ENCODE peak calls at places on chromosomes 13 and 19, in six cellular contexts. C is IMR-90, A is nephron progenitor cell, D is RWPE1, Y is cardiac fibroblast, S is WERI-Rb-1. W is an unnamed sample.

GRCh38 chr19:6312018-6312417 is 21.4 kb downstream of the ACER1 start:
- DNase-seq in Y (no peak), C (no peak), D (no peak), S (peak), A (no peak), W (no peak)

GRCh38 chr19:6861683-6862286 is 25.6 kb upstream of the ADGRE1 start:
- DNase-seq in C (no peak), A (no peak), D (peak), Y (no peak), S (no peak), W (peak)

GRCh38 chr13:112516218-112516617 is 71.7 kb downstream of the TUBGCP3 start:
- DNase-seq in D (no peak), C (no peak), S (no peak), Y (no peak), A (no peak), W (no peak)

GRCh38 chr13:36559388-36559787 is 114.4 kb upstream of the SERTM1 start:
- DNase-seq in A (no peak), Y (no peak), C (no peak), S (no peak), D (no peak), W (no peak)

GRCh38 chr13:110352735-110353134 is 45.7 kb downstream of the COL4A2 start:
- DNase-seq in C (no peak), Y (no peak), D (no peak), S (peak), A (peak), W (no peak)

GRCh38 chr13:51981355-51981754 is 29.9 kb downstream of the ATP7B start:
- DNase-seq in S (no peak), D (no peak), Y (peak), C (no peak), A (no peak), W (no peak)

GRCh38 chr13:75416327-75417005 is 65.5 kb downstream of the TBC1D4 start:
- DNase-seq in C (no peak), A (no peak), D (no peak), Y (no peak), S (no peak), W (no peak)

GRCh38 chr13:98641075-98641474 is 64.2 kb upstream of the STK24 start:
- DNase-seq in D (no peak), Y (no peak), A (no peak), C (no peak), S (peak), W (no peak)

GRCh38 chr13:76019421-76020044 is 383.4 kb downstream of the LMO7 start:
- DNase-seq in C (no peak), S (peak), A (peak), D (no peak), Y (no peak), W (no peak)

GRCh38 chr13:110665491-110666254 is 40.2 kb downstream of the CARS2 start:
- DNase-seq in C (no peak), D (no peak), S (no peak), Y (no peak), A (no peak), W (no peak)

GRCh38 chr13:19153782-19154450 is 27.7 kb downstream of the TUBA3C start:
- DNase-seq in Y (no peak), D (no peak), C (no peak), S (peak), A (no peak), W (no peak)

GRCh38 chr19:11155373-11156120 is at the start of gene SPC24:
- DNase-seq in A (peak), S (peak), C (peak), Y (peak), D (peak), W (peak)
- TF ChIP-seq CTCF in A (no peak), S (no peak), C (peak), Y (no peak), D (no peak), W (no peak)

GRCh38 chr19:35618857-35619256 is 6.3 kb downstream of the HAUS5 start:
- DNase-seq in C (no peak), D (no peak), A (no peak), Y (no peak), S (no peak), W (no peak)
- TF ChIP-seq CTCF in C (no peak), D (no peak), A (no peak), Y (no peak), S (peak), W (no peak)

GRCh38 chr19:52590728-52591127 is 20.6 kb downstream of the ZNF701 start:
- DNase-seq in D (no peak), Y (no peak), A (no peak), S (peak), C (no peak), W (no peak)
- TF ChIP-seq CTCF in D (no peak), Y (no peak), A (no peak), S (peak), C (no peak), W (no peak)

GRCh38 chr19:41930926-41931592 is 2.8 kb upstream of the ERFL start:
- DNase-seq in S (peak), Y (no peak), C (no peak), D (no peak), A (no peak), W (no peak)
- TF ChIP-seq CTCF in S (peak), Y (peak), C (peak), D (no peak), A (peak), W (peak)

DNA sequence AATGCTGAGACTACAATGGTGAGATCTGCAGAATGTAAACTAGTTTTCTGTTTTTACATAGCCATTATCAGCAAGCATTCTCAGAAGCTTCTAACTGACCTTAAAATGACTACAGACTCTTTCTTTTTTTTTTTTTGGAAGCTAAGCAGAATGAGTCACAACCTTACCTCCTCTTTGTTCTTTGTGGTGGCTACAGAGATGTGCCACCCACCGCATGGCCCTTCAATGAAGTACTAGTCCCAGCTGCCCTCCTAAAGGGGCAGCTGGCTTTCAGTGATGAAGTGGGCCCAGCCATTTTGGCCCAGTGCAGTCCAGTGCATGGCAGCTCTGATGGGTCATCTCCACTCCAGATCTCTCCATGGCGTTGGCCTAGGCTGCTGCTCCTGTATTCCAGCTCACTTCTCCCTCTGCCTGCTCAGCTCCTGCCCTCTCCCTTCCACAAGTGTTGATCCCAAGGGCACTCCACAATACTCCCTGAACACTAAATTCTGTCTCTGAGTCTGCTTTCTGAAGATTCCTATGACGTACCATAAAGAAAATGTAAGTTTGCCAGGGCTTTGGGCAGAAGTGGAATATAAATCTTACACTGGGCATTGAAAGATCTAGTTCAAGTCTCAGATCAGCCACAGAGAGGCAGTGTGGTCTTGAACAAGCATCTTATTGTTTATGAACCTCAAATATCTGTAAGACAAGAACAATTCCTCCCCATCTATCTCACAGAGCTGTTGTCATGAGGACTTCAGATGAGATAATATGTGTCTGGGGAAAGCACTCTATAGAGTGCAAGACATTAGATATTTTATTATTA is 85.6 kb downstream of the RXFP2 start:
- DNase-seq in A (no peak), S (no peak), Y (peak), C (peak), D (no peak), W (peak)
- TF ChIP-seq CTCF in A (no peak), S (no peak), Y (peak), C (peak), D (no peak), W (no peak)

GRCh38 chr19:37779139-37780035 is at the start of gene ZNF573:
- DNase-seq in Y (peak), S (peak), D (peak), A (peak), C (peak), W (peak)
- TF ChIP-seq CTCF in Y (peak), S (no peak), D (no peak), A (no peak), C (peak), W (peak)

GRCh38 chr13:50745542-50745941 is 98.0 kb downstream of the DLEU7 start:
- DNase-seq in S (no peak), A (no peak), Y (no peak), D (no peak), C (no peak), W (no peak)
- TF ChIP-seq CTCF in S (no peak), A (no peak), Y (no peak), D (no peak), C (no peak), W (no peak)

DNA sequence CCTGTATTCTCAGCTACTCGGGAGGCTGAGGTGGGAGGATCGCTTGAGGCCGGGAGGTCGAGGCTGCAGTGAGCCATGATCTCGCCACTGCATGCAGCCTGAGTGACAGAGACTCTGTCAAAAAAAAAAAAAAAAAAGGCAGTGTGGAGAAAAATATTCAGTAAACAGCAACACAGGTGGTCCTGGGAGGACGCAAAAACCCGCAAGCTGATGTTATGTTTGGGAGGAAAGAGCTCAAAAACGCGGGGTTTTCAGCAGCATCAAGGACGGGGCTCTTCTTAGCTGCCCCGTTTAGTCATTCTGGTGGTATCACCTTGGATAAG is 599 bp upstream of the ZNF784 start:
- DNase-seq in A (no peak), Y (no peak), S (no peak), D (no peak), C (no peak), W (no peak)
- TF ChIP-seq CTCF in A (no peak), Y (no peak), S (no peak), D (no peak), C (no peak), W (no peak)

GRCh38 chr13:31944262-31945160 is 87.1 kb upstream of the FRY start:
- DNase-seq in D (no peak), C (no peak), A (no peak), Y (no peak), S (no peak), W (no peak)
- TF ChIP-seq CTCF in D (no peak), C (no peak), A (no peak), Y (no peak), S (no peak), W (no peak)